ENCODE peak calls at places on chromosomes 7 and 10, in nine cellular contexts. C is stomach; X is CD8-positive, alpha-beta memory T cell; O is psoas muscle; V is Peyer's patch; E is HepG2; Y is SJSA1; U is lung; Z is body of pancreas. L is an unnamed sample. For H3K9me3, the result is how much of the 10 kb centered on the place peaks cover.

GRCh38 chr7:30612658-30613265 is 18.1 kb downstream of the GARS1 start:
- DNase-seq in C (no peak), X (no peak), O (no peak), V (no peak), E (no peak), Y (no peak), U (no peak), Z (no peak), L (no peak)

GRCh38 chr10:17578603-17579002 is 38.6 kb downstream of the HACD1 start:
- DNase-seq in C (no peak), X (no peak), O (no peak), V (no peak), E (no peak), Y (no peak), U (no peak), Z (no peak), L (no peak)

GRCh38 chr7:44145969-44146897 is 5.1 kb upstream of the MYL7 start:
- DNase-seq in C (peak), X (peak), O (peak), V (peak), E (no peak), Y (peak), U (peak), Z (peak), L (no peak)

GRCh38 chr10:133141144-133141962 is 18.7 kb upstream of the KNDC1 start:
- DNase-seq in C (no peak), X (no peak), O (no peak), V (no peak), E (no peak), Y (no peak), U (no peak), Z (no peak), L (no peak)

GRCh38 chr10:60916025-60916424 is 28.0 kb downstream of the RHOBTB1 start:
- DNase-seq in C (no peak), X (no peak), O (no peak), V (no peak), E (no peak), Y (no peak), U (no peak), Z (peak), L (no peak)

GRCh38 chr7:149624419-149625338 is 127.1 kb upstream of the ZNF746 start:
- DNase-seq in C (peak), X (peak), O (peak), V (peak), E (peak), Y (peak), U (peak), Z (peak), L (peak)

GRCh38 chr10:101761226-101761625 is 14.7 kb downstream of the FGF8 start:
- DNase-seq in C (no peak), X (no peak), O (no peak), V (no peak), E (no peak), Y (no peak), U (no peak), Z (no peak), L (no peak)

GRCh38 chr7:885261-885892 is 9.0 kb downstream of the GET4 start:
- DNase-seq in C (no peak), X (no peak), O (peak), V (no peak), E (no peak), Y (no peak), U (no peak), Z (no peak), L (no peak)

GRCh38 chr10:89213191-89213808 is 6.2 kb upstream of the CH25H start:
- DNase-seq in C (no peak), X (no peak), O (no peak), V (no peak), E (peak), Y (no peak), U (no peak), Z (no peak), L (no peak)

GRCh38 chr10:10460452-10460851 is 557.2 kb upstream of the CELF2 start:
- DNase-seq in C (no peak), X (no peak), O (no peak), V (no peak), E (no peak), Y (no peak), U (no peak), Z (no peak), L (no peak)

GRCh38 chr7:72112530-72112929 is 299.6 kb downstream of the CALN1 start:
- DNase-seq in C (no peak), X (no peak), O (no peak), V (no peak), E (no peak), Y (no peak), U (no peak), Z (no peak), L (no peak)

GRCh38 chr10:117884592-117884991 is 162.1 kb downstream of the RAB11FIP2 start:
- DNase-seq in C (no peak), X (no peak), O (no peak), V (no peak), E (no peak), Y (no peak), U (no peak), Z (no peak), L (no peak)

GRCh38 chr10:86260564-86260963 is 106.0 kb downstream of the GRID1 start:
- DNase-seq in C (no peak), X (no peak), O (no peak), V (no peak), E (no peak), Y (peak), U (no peak), Z (no peak), L (no peak)

GRCh38 chr7:138752568-138753518 is 45.0 kb upstream of the TMEM213 start:
- DNase-seq in C (peak), X (peak), O (peak), V (peak), E (peak), Y (no peak), U (no peak), Z (peak), L (peak)

GRCh38 chr7:117251687-117252086 is 71.2 kb downstream of the WNT2 start:
- DNase-seq in C (no peak), X (no peak), O (no peak), V (no peak), E (no peak), Y (peak), U (no peak), Z (no peak), L (no peak)

GRCh38 chr7:100942038-100942774 is 7.1 kb upstream of the MUC3A start:
- DNase-seq in C (no peak), X (no peak), O (no peak), V (no peak), E (no peak), Y (no peak), U (no peak), Z (no peak), L (no peak)

GRCh38 chr7:107560898-107561516 is 2.7 kb downstream of the COG5 start:
- DNase-seq in C (no peak), X (no peak), O (no peak), V (peak), E (no peak), Y (no peak), U (no peak), Z (no peak), L (no peak)

GRCh38 chr7:77995717-77996116 is 197.1 kb downstream of the PHTF2 start:
- DNase-seq in C (no peak), X (no peak), O (no peak), V (no peak), E (peak), Y (no peak), U (no peak), Z (no peak), L (no peak)

GRCh38 chr7:35257251-35258124 is 3.6 kb upstream of the TBX20 start:
- DNase-seq in C (no peak), X (no peak), O (no peak), V (no peak), E (no peak), Y (no peak), U (no peak), Z (no peak), L (no peak)

GRCh38 chr7:83691095-83691494 is 42.2 kb upstream of the SEMA3E start:
- DNase-seq in C (no peak), X (no peak), O (no peak), V (no peak), E (no peak), Y (no peak), U (no peak), Z (no peak), L (no peak)

GRCh38 chr7:15581352-15581951 is 19.6 kb upstream of the AGMO start:
- DNase-seq in C (no peak), X (no peak), O (no peak), V (no peak), E (no peak), Y (no peak), U (no peak), Z (no peak), L (no peak)

GRCh38 chr10:3570855-3571266 is 214.1 kb downstream of the KLF6 start:
- DNase-seq in C (no peak), X (no peak), O (peak), V (no peak), E (no peak), Y (no peak), U (no peak), Z (peak), L (no peak)

GRCh38 chr10:68462536-68462935 is 9.2 kb downstream of the DNA2 start:
- DNase-seq in C (no peak), X (no peak), O (no peak), V (no peak), E (no peak), Y (no peak), U (no peak), Z (no peak), L (no peak)

GRCh38 chr10:104447899-104448298 is 94.3 kb downstream of the CFAP58 start:
- DNase-seq in C (no peak), X (no peak), O (no peak), V (no peak), E (no peak), Y (no peak), U (no peak), Z (no peak), L (no peak)

GRCh38 chr7:66642186-66642585 is 13.5 kb downstream of the KCTD7 start:
- DNase-seq in C (no peak), X (no peak), O (no peak), V (no peak), E (no peak), Y (no peak), U (no peak), Z (no peak), L (no peak)

GRCh38 chr7:103343332-103343731 is 1.2 kb downstream of the DNAJC2 start:
- DNase-seq in C (no peak), X (no peak), O (no peak), V (no peak), E (no peak), Y (no peak), U (no peak), Z (no peak), L (no peak)

GRCh38 chr7:290554-291301 is 758 bp downstream of the FOXL3 start:
- DNase-seq in C (no peak), X (no peak), O (no peak), V (no peak), E (no peak), Y (no peak), U (no peak), Z (peak), L (no peak)

GRCh38 chr10:98293550-98294269 is 25.7 kb upstream of the LOXL4 start:
- DNase-seq in C (no peak), X (no peak), O (no peak), V (no peak), E (no peak), Y (no peak), U (no peak), Z (no peak), L (no peak)

GRCh38 chr7:41188163-41189130 is 514.4 kb downstream of the INHBA start:
- DNase-seq in C (no peak), X (no peak), O (no peak), V (no peak), E (no peak), Y (no peak), U (no peak), Z (no peak), L (no peak)

GRCh38 chr7:70040971-70041766 is 442.9 kb downstream of the AUTS2 start:
- DNase-seq in C (no peak), X (no peak), O (no peak), V (no peak), E (no peak), Y (no peak), U (no peak), Z (no peak), L (no peak)

GRCh38 chr10:135601-136464 is 578 bp downstream of the ZMYND11 start:
- DNase-seq in C (peak), X (peak), O (peak), V (peak), E (peak), Y (peak), U (peak), Z (peak), L (peak)

GRCh38 chr10:94630017-94630688 is 53.4 kb upstream of the CYP2C18 start:
- DNase-seq in C (no peak), X (no peak), O (no peak), V (no peak), E (peak), Y (no peak), U (no peak), Z (no peak), L (no peak)

GRCh38 chr7:140039071-140039470 is 23.7 kb downstream of the PARP12 start:
- DNase-seq in C (no peak), X (no peak), O (no peak), V (peak), E (no peak), Y (peak), U (no peak), Z (no peak), L (no peak)

GRCh38 chr10:120477006-120477722 is 20.1 kb downstream of the PLPP4 start:
- DNase-seq in C (no peak), X (no peak), O (no peak), V (no peak), E (no peak), Y (no peak), U (no peak), Z (no peak), L (no peak)

GRCh38 chr7:128740996-128741395 is 1.8 kb downstream of the CALU start:
- DNase-seq in C (no peak), X (no peak), O (no peak), V (no peak), E (no peak), Y (no peak), U (no peak), Z (peak), L (no peak)

GRCh38 chr10:63391812-63392211 is 74.0 kb downstream of the JMJD1C start:
- DNase-seq in C (no peak), X (no peak), O (no peak), V (no peak), E (no peak), Y (no peak), U (no peak), Z (no peak), L (no peak)

GRCh38 chr10:128579902-128580301 is 453.7 kb upstream of the MKI67 start:
- DNase-seq in C (no peak), X (no peak), O (no peak), V (no peak), E (no peak), Y (no peak), U (no peak), Z (no peak), L (no peak)

DNA sequence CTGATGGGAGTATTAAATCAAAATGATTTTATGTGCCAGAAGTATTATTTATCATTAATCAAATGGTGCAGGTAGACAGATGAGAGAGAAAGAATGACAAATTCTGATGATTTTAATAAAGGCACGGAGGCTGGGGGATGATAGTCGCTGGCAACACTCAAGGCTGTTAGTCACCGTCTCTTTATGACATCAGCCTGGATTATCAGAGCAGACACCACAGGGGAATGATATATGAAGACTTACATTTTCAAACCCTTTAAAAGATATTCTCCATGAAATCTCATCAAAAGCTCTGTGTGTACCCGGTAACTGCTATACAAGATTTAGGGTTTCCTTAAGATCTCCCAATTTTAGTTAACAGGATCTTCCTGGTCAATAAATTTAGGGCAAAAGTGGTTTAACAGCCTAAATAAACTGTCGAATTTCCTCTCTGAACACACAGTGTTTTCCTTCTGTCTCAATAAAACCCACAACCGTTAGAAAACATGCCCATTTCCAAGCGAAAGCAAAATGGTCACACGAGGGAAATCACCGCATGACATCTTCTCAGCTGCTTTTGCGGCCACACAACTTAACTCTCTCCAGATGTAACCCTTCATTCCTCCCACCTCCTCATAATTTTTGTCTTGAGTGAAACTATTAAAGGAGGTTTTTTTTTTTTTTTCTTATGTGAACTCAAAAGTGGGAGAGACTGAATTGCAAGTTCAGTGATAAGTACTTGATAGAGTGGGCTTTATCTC is 133.2 kb upstream of the FAM171A1 start:
- DNase-seq in C (no peak), X (no peak), O (no peak), V (no peak), E (no peak), Y (no peak), U (no peak), Z (no peak), L (no peak)
- H3K9me3 ChIP-seq in C (under half), X (under half), O (under half), V (under half), E (under half), Y (under half), U (under half), Z (under half), L (under half)

GRCh38 chr10:5937016-5937415 is 40.3 kb downstream of the IL15RA start:
- DNase-seq in C (no peak), X (no peak), O (no peak), V (no peak), E (no peak), Y (no peak), U (no peak), Z (no peak), L (no peak)

GRCh38 chr10:5941579-5941978 is 35.8 kb downstream of the IL15RA start:
- DNase-seq in C (no peak), X (no peak), O (no peak), V (no peak), E (no peak), Y (no peak), U (no peak), Z (no peak), L (no peak)

GRCh38 chr10:5940807-5941218 is 36.5 kb downstream of the IL15RA start:
- DNase-seq in C (no peak), X (no peak), O (no peak), V (no peak), E (no peak), Y (no peak), U (no peak), Z (no peak), L (no peak)

GRCh38 chr10:5935628-5936027 is 41.7 kb downstream of the IL15RA start:
- DNase-seq in C (no peak), X (no peak), O (no peak), V (no peak), E (no peak), Y (no peak), U (no peak), Z (no peak), L (no peak)

DNA sequence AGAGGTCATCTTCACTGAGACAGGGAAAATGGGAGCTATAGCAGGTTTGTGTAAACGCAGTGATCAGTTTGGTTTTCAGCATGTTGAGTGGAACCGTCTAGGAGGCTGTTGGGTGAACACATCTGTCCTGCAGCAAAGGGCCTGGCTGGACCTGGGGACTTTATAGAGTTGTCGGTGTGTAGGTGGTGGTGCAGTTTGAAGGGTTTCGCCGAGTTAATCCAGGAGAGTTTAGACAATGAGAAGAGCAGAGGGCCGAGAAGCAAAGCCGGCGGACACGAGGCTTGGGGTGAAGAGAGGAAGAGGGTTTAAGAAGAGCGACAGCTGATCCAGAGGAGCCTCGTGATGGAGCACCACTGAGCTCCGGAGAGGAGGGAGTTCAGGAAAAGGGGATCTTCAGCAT is 39.1 kb downstream of the IL15RA start:
- DNase-seq in C (no peak), X (no peak), O (no peak), V (no peak), E (no peak), Y (no peak), U (no peak), Z (no peak), L (no peak)
- H3K9me3 ChIP-seq in C (under half), X (under half), O (under half), V (under half), E (under half), Y (under half), U (under half), Z (under half), L (under half)

DNA sequence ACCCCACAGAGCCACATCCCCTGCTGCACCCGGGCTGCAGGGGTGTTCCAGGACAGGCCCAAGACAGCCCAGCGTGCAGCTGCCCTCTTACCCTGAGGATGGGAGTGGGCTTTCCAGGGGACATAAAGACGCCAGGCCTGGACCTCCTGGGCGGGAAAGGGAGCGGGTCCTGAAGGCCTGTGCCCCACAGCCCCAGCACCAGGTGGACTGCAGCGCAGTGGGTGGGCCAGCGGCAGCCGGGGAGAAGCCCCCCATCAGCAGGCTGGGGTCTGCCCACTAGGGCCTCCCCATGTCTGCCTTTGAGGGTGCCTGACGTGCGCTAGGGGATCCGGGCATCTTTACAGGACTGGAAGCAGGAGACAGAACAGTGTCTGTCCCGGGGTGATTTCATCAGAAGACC is 22.6 kb upstream of the ZNF735 start:
- DNase-seq in C (no peak), X (no peak), O (no peak), V (no peak), E (no peak), Y (no peak), U (no peak), Z (no peak), L (no peak)
- H3K9me3 ChIP-seq in C (under half), X (under half), O (under half), V (under half), E (half or more), Y (under half), U (under half), Z (under half), L (under half)

GRCh38 chr10:130659528-130659927 is 523.3 kb downstream of the GLRX3 start:
- DNase-seq in C (no peak), X (no peak), O (no peak), V (no peak), E (no peak), Y (no peak), U (no peak), Z (no peak), L (no peak)
- H3K9me3 ChIP-seq in C (under half), X (under half), O (under half), V (under half), E (under half), Y (under half), U (under half), Z (under half), L (under half)

GRCh38 chr7:157827045-157827862 is 490.4 kb downstream of the DNAJB6 start:
- DNase-seq in C (no peak), X (no peak), O (no peak), V (no peak), E (no peak), Y (no peak), U (no peak), Z (no peak), L (no peak)

GRCh38 chr7:157825325-157825724 is 488.5 kb downstream of the DNAJB6 start:
- DNase-seq in C (no peak), X (no peak), O (no peak), V (no peak), E (no peak), Y (no peak), U (no peak), Z (no peak), L (no peak)

GRCh38 chr7:157827863-157828160 is 491.0 kb downstream of the DNAJB6 start:
- DNase-seq in C (no peak), X (no peak), O (no peak), V (no peak), E (no peak), Y (no peak), U (no peak), Z (no peak), L (no peak)

GRCh38 chr7:157828190-157828589 is 491.4 kb downstream of the DNAJB6 start:
- DNase-seq in C (no peak), X (no peak), O (no peak), V (no peak), E (no peak), Y (no peak), U (no peak), Z (no peak), L (no peak)

GRCh38 chr7:157826566-157826965 is 489.8 kb downstream of the DNAJB6 start:
- DNase-seq in C (no peak), X (no peak), O (no peak), V (no peak), E (no peak), Y (no peak), U (no peak), Z (no peak), L (no peak)
- H3K9me3 ChIP-seq in C (under half), X (under half), O (under half), V (under half), E (under half), Y (under half), U (under half), Z (under half), L (under half)

GRCh38 chr7:158157460-158157859 is 430.2 kb downstream of the PTPRN2 start:
- DNase-seq in C (no peak), X (no peak), O (no peak), V (no peak), E (no peak), Y (no peak), U (no peak), Z (no peak), L (no peak)
- H3K9me3 ChIP-seq in C (under half), X (under half), O (under half), V (under half), E (under half), Y (under half), U (under half), Z (under half), L (under half)